ENCODE peak calls at places on chromosomes 1 and 21, in ten cellular contexts. Q, P, M, J, D, B, K, A, I and L are unnamed samples.
A peak's percentile ranks its signal among the peaks of the same experiment; 100 is the strongest.

GRCh38 chr1:230047114-230047865 is 19.7 kb upstream of the GALNT2 start:
- DNase-seq in Q (no peak), P (peak; percentile 60), M (no peak), J (peak; percentile 87), D (peak; percentile 29), B (no peak), K (no peak), A (peak; percentile 14), I (no peak), L (no peak)

GRCh38 chr1:8077120-8077573 is 51.0 kb upstream of the ERRFI1 start:
- DNase-seq in Q (peak; percentile 45), P (peak; percentile 10), M (no peak), J (no peak), D (peak; percentile 99), B (peak; percentile 70), K (peak; percentile 64), A (peak; percentile 95), I (no peak), L (peak; percentile 99)

GRCh38 chr1:28582248-28582615 is 9.8 kb upstream of the RAB42 start:
- DNase-seq in Q (no peak), P (peak; percentile 27), M (no peak), J (no peak), D (peak; percentile 43), B (no peak), K (no peak), A (peak; percentile 58), I (no peak), L (no peak)

GRCh38 chr1:116166655-116167054 is 55.5 kb downstream of the MAB21L3 start:
- DNase-seq in Q (peak; percentile 21), P (no peak), M (no peak), J (no peak), D (no peak), B (no peak), K (no peak), A (no peak), I (no peak), L (no peak)

GRCh38 chr21:26394341-26394740 is 178.7 kb downstream of the CYYR1 start:
- DNase-seq in Q (no peak), P (no peak), M (no peak), J (no peak), D (peak; percentile 55), B (no peak), K (no peak), A (no peak), I (no peak), L (no peak)

GRCh38 chr1:173161510-173162221 is 45.5 kb downstream of the TNFSF4 start:
- DNase-seq in Q (no peak), P (no peak), M (no peak), J (no peak), D (peak; percentile 79), B (no peak), K (no peak), A (peak; percentile 53), I (no peak), L (no peak)

GRCh38 chr1:204263240-204263848 is 49.6 kb upstream of the GOLT1A start:
- DNase-seq in Q (peak; percentile 45), P (no peak), M (no peak), J (no peak), D (peak; percentile 34), B (no peak), K (no peak), A (peak; percentile 31), I (no peak), L (peak; percentile 59)

GRCh38 chr21:39535646-39536437 is 76.9 kb upstream of the B3GALT5 start:
- DNase-seq in Q (no peak), P (no peak), M (no peak), J (peak; percentile 51), D (no peak), B (no peak), K (no peak), A (no peak), I (no peak), L (no peak)

GRCh38 chr1:207811319-207811718 is 59.5 kb downstream of the CD46 start:
- DNase-seq in Q (no peak), P (no peak), M (no peak), J (no peak), D (no peak), B (no peak), K (no peak), A (no peak), I (no peak), L (no peak)

GRCh38 chr1:207810606-207811295 is 58.9 kb downstream of the CD46 start:
- DNase-seq in Q (no peak), P (no peak), M (no peak), J (no peak), D (no peak), B (no peak), K (no peak), A (no peak), I (peak; percentile 5), L (no peak)

GRCh38 chr1:207808911-207809555 is 57.2 kb downstream of the CD46 start:
- DNase-seq in Q (no peak), P (no peak), M (no peak), J (no peak), D (no peak), B (no peak), K (no peak), A (no peak), I (no peak), L (no peak)

GRCh38 chr1:207808322-207808705 is 56.5 kb downstream of the CD46 start:
- DNase-seq in Q (no peak), P (no peak), M (no peak), J (no peak), D (no peak), B (no peak), K (no peak), A (no peak), I (no peak), L (no peak)

DNA sequence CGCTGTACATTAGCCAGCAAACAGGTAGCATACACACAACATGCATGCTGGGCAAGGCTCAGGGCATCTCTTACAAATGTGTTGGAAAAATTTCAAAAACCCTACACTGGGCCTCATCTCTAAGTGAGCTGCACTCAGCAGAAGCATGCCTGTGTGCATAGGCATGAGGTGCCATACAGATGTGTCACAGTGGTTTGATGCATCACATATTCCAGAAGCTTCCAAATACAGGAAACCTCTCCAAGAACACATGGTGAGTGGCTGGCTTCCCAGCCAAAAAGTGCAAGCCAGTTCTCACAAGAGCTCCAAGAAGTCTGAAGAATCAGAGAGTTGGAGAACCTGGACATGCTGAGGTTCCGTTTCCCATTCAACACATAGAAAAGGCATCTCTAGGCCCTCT is 58.3 kb downstream of the CD46 start:
- DNase-seq in Q (no peak), P (no peak), M (no peak), J (no peak), D (peak; percentile 71), B (no peak), K (no peak), A (peak; percentile 44), I (peak; percentile 3), L (no peak)
- H3K4me1 ChIP-seq in Q (peaks cover 76% of the 10 kb centered on the region), P (no peaks in the 10 kb centered on the region), M (peaks cover 41% of the 10 kb centered on the region), J (no peaks in the 10 kb centered on the region), D (peaks cover 35% of the 10 kb centered on the region), B (peaks cover 42% of the 10 kb centered on the region), K (peaks cover 36% of the 10 kb centered on the region), A (peaks cover 7% of the 10 kb centered on the region), I (peaks cover 96% of the 10 kb centered on the region), L (no peaks in the 10 kb centered on the region)

GRCh38 chr1:2102753-2103152 is 52.5 kb downstream of the PRKCZ start:
- DNase-seq in Q (no peak), P (no peak), M (no peak), J (no peak), D (no peak), B (no peak), K (no peak), A (no peak), I (no peak), L (no peak)
- H3K4me1 ChIP-seq in Q (no peaks in the 10 kb centered on the region), P (no peaks in the 10 kb centered on the region), M (no peaks in the 10 kb centered on the region), J (no peaks in the 10 kb centered on the region), D (no peaks in the 10 kb centered on the region), B (no peaks in the 10 kb centered on the region), K (no peaks in the 10 kb centered on the region), A (peaks cover 15% of the 10 kb centered on the region), I (no peaks in the 10 kb centered on the region), L (no peaks in the 10 kb centered on the region)

DNA sequence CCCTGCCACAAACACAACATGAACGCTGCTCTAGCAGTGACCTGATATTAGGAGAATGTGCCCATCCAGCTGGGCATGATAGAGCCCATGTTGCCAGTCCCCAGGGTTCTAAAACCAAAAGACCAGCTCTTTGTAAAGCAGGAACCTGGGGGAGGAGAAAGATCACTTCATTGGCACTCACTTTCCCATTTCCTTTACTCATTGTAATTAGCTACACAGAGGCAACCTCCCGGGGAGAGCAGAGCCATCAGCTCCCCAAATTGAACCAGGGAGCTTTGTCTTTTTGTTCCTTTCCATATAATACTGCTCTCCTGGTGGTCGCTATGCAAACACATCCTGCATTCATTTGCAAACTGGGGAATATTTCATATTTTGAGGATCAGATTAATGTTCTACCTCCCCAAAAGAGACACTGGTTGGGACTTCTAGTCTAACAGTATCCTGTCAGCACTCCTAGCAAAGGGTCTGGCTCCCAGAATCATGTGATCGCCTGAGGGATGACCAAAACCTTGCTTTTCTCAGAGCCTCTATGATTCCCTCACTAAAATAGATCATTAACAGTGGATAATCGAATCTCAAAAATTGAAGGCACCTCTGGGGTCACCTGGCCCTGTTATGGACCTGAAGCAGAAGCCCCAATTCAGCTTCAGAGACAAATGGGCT is 76.7 kb upstream of the CD1D start:
- DNase-seq in Q (no peak), P (peak; percentile 69), M (no peak), J (peak; percentile 73), D (no peak), B (no peak), K (no peak), A (no peak), I (no peak), L (no peak)
- H3K4me1 ChIP-seq in Q (no peaks in the 10 kb centered on the region), P (peaks cover 87% of the 10 kb centered on the region), M (no peaks in the 10 kb centered on the region), J (peaks cover 76% of the 10 kb centered on the region), D (peaks cover 17% of the 10 kb centered on the region), B (no peaks in the 10 kb centered on the region), K (no peaks in the 10 kb centered on the region), A (no peaks in the 10 kb centered on the region), I (no peaks in the 10 kb centered on the region), L (no peaks in the 10 kb centered on the region)

GRCh38 chr1:9892563-9893528 is 17.2 kb downstream of the CTNNBIP1 start:
- DNase-seq in Q (no peak), P (peak; percentile 65), M (no peak), J (no peak), D (peak; percentile 91), B (no peak), K (no peak), A (peak; percentile 57), I (no peak), L (peak; percentile 61)

GRCh38 chr1:9890224-9890731 is 19.8 kb downstream of the CTNNBIP1 start:
- DNase-seq in Q (peak; percentile 52), P (peak; percentile 70), M (no peak), J (peak; percentile 40), D (peak; percentile 96), B (peak; percentile 58), K (peak; percentile 75), A (peak; percentile 86), I (no peak), L (peak; percentile 99)

GRCh38 chr1:9891207-9891606 is 18.9 kb downstream of the CTNNBIP1 start:
- DNase-seq in Q (no peak), P (peak; percentile 84), M (no peak), J (no peak), D (peak; percentile 60), B (no peak), K (no peak), A (no peak), I (no peak), L (peak; percentile 88)

GRCh38 chr1:9889411-9889810 is 20.7 kb downstream of the CTNNBIP1 start:
- DNase-seq in Q (no peak), P (no peak), M (no peak), J (no peak), D (no peak), B (no peak), K (no peak), A (no peak), I (no peak), L (no peak)

DNA sequence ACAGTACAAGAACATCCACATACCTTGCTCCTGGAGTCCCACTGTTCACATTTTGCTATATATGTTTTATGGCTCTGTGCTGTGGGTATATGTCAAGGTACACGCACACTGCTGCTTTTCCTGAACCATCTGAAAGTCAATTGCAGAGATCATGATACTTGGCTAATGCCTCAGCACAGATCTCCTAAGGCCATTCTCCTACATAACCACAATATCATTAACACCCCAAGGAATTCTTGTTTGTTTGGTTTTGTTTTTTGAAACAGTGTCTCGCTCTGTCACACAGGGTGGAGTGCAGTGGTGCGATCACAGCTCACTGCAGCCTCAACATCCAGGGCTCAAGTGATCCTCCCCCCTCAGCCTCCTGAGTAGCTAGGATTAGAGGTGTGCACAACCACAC is 16.0 kb downstream of the CTNNBIP1 start:
- DNase-seq in Q (no peak), P (no peak), M (no peak), J (no peak), D (no peak), B (no peak), K (no peak), A (no peak), I (no peak), L (no peak)
- H3K4me1 ChIP-seq in Q (peaks cover 19% of the 10 kb centered on the region), P (peaks cover 40% of the 10 kb centered on the region), M (no peaks in the 10 kb centered on the region), J (peaks cover 13% of the 10 kb centered on the region), D (peaks cover 35% of the 10 kb centered on the region), B (no peaks in the 10 kb centered on the region), K (peaks cover 23% of the 10 kb centered on the region), A (peaks cover 16% of the 10 kb centered on the region), I (peaks cover 11% of the 10 kb centered on the region), L (peaks cover 55% of the 10 kb centered on the region)